ENCODE peak calls at places on chromosomes 2 and 18, in four cellular contexts. D is K562, Q is SK-N-SH, B is A549. U is an unnamed sample.

GRCh38 chr18:23629444-23629946 is 33.2 kb downstream of the ANKRD29 start:
- DNase-seq in D (no peak), Q (no peak), B (peak; percentile 61), U (no peak)

GRCh38 chr2:88059979-88060906 is 4.7 kb upstream of the KRCC1 start:
- DNase-seq in D (peak; percentile 62), B (peak; percentile 70), Q (peak; percentile 71), U (peak; percentile 32)

GRCh38 chr18:657311-657997 is at the start of gene TYMS:
- DNase-seq in Q (peak; percentile 89), D (peak; percentile 91), B (peak; percentile 81), U (peak; percentile 63)

GRCh38 chr2:21757805-21758204 is 634.0 kb downstream of the TDRD15 start:
- DNase-seq in B (no peak), Q (no peak), D (no peak), U (no peak)

GRCh38 chr18:44411971-44412370 is 268.7 kb upstream of the SETBP1 start:
- DNase-seq in Q (no peak), D (no peak), B (no peak), U (no peak)

GRCh38 chr18:21997207-21998143 is 171.9 kb upstream of the GATA6 start:
- DNase-seq in B (peak; percentile 25), Q (peak; percentile 53), D (peak; percentile 65), U (peak; percentile 48)

GRCh38 chr2:43676322-43677050 is at the start of gene C1GALT1C1L:
- DNase-seq in B (peak; percentile 43), D (peak; percentile 69), Q (peak; percentile 93), U (no peak)

GRCh38 chr2:172446524-172447063 is 19.2 kb downstream of the ITGA6 start:
- DNase-seq in Q (no peak), B (no peak), D (no peak), U (no peak)

GRCh38 chr2:192051533-192051932 is 143.2 kb downstream of the TMEFF2 start:
- DNase-seq in Q (no peak), D (no peak), B (no peak), U (no peak)

GRCh38 chr2:115771516-115771915 is 1329.1 kb downstream of the DPP10 start:
- DNase-seq in D (no peak), Q (no peak), B (no peak), U (no peak)

GRCh38 chr2:169676850-169677249 is 17.4 kb downstream of the CFAP210 start:
- DNase-seq in B (no peak), D (no peak), Q (no peak), U (no peak)

GRCh38 chr2:55986700-55987440 is 63.3 kb upstream of the EFEMP1 start:
- DNase-seq in Q (no peak), B (no peak), D (no peak), U (no peak)

GRCh38 chr2:11505652-11506610 is 27.9 kb upstream of the GREB1 start:
- DNase-seq in D (no peak), B (no peak), Q (no peak), U (peak; percentile 15)

GRCh38 chr2:63023444-63023843 is 27.2 kb upstream of the OTX1 start:
- DNase-seq in B (peak; percentile 37), D (peak; percentile 47), Q (peak; percentile 41), U (peak; percentile 54)

GRCh38 chr2:217248312-217248935 is 388.6 kb upstream of the TNP1 start:
- DNase-seq in Q (peak; percentile 74), B (no peak), D (peak; percentile 10), U (no peak)

GRCh38 chr2:229410312-229410711 is 139.2 kb upstream of the PID1 start:
- DNase-seq in B (no peak), Q (no peak), D (no peak), U (no peak)

GRCh38 chr2:188122983-188123382 is 168.7 kb upstream of the GULP1 start:
- DNase-seq in Q (no peak), B (no peak), D (no peak), U (no peak)

DNA sequence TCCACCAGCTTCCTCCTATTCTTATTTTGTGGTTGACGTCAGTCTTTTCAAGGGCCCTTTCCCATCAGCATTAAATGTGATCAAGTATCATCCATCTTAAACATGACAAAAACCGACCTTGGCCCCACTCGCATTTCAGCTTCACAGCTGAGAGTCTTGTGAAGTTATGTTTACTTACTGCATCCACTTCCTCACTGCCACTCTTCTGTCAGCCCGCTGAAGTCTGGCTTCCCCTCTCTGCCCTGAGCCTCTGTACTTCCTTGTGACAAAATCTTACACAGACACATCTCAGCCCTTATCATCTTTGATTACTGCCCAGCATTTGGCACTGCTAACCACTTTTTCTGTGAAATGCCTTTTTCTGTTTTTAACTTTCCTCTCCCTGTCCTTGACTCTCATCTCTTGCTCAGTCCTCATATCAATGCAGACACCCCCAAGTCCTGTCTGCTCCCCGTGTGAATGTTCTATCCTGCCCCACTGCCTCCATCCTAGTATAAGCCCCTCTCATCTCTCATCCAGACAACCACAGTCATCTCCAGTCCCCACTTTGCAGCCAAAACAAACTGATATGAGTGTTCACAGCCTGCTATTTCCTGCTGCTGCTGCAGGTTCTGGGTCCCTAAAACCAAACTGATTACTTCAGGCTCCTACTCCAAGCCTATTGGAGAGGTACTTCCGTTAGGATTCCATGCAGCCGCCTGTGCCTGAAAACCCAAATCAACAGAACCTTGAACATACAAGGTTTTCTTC is 31.4 kb downstream of the FOSL2 start:
- DNase-seq in D (no peak), B (no peak), Q (peak; percentile 44), U (no peak)
- H3K4me2 ChIP-seq in D (no peak overlapping the region), B (no peak overlapping the region), Q (peak overlapping the region; percentile 29), U (no peak overlapping the region)

GRCh38 chr2:66869076-66869475 is 434.2 kb downstream of the MEIS1 start:
- DNase-seq in Q (no peak), D (no peak), B (no peak), U (no peak)
- H3K27ac ChIP-seq in Q (no peak overlapping the region), D (no peak overlapping the region), B (no peak overlapping the region), U (no peak overlapping the region)

GRCh38 chr2:85394976-85395375 is 15.2 kb downstream of the CAPG start:
- DNase-seq in Q (no peak), B (no peak), D (no peak), U (no peak)
- TF ChIP-seq MAX in Q (no peak), B (no peak), D (no peak), U (no peak)

GRCh38 chr2:222813177-222813843 is 47.5 kb upstream of the ACSL3 start:
- DNase-seq in B (no peak), Q (no peak), D (no peak), U (no peak)
- H3K4me2 ChIP-seq in B (peak overlapping the region; percentile 13), Q (no peak overlapping the region), D (no peak overlapping the region), U (no peak overlapping the region)

DNA sequence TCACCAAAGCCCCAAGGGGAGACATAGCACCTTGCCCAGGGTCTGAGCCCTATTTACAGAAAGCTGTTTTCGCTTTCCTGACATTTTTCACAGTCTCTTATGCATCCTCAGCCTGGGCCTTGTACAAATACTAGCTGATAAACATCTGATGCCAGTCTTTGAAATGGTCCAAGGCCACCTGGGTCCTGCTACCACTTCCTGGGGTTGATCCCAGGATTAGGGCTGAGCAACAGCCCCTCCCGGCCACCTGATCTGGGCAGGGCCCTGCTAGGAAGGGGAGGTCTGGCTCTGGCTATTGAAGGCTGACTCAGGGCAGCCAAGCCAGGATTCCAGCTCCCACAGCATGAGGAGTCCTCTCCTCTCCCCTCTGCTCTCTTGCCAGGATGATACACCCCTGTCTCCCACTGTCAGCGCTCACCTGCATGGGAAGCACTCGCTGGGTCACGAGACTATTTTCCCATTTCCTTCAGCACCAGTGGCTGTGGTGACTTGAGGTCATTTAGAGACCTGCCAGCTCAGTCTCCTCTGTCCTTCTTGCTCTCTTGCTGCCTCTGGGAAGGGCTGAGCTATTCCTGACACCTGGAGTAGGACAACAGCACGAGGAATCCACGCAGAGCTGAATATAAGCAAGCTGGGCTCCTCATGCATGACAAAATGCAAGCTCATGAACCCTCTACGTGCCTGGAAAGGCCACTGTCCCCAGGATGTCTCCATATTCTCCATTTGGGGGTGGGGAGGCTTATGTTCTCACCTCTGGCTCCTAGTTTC is 53.0 kb upstream of the LGALSL start:
- DNase-seq in D (no peak), B (no peak), Q (no peak), U (no peak)
- H3K27ac ChIP-seq in D (no peak overlapping the region), B (no peak overlapping the region), Q (no peak overlapping the region), U (no peak overlapping the region)

GRCh38 chr2:197937804-197938203 is 133.4 kb downstream of the PLCL1 start:
- DNase-seq in Q (no peak), D (no peak), B (no peak), U (no peak)

GRCh38 chr2:197934262-197934925 is 130.0 kb downstream of the PLCL1 start:
- DNase-seq in B (no peak), Q (no peak), D (peak; percentile 46), U (no peak)

GRCh38 chr2:197932374-197932773 is 128.0 kb downstream of the PLCL1 start:
- DNase-seq in B (no peak), Q (no peak), D (peak; percentile 28), U (no peak)

GRCh38 chr2:197931661-197932312 is 127.4 kb downstream of the PLCL1 start:
- DNase-seq in B (no peak), Q (no peak), D (no peak), U (no peak)

GRCh38 chr2:197934926-197935274 is 130.5 kb downstream of the PLCL1 start:
- DNase-seq in Q (no peak), D (peak; percentile 47), B (no peak), U (no peak)
- TF ChIP-seq MAX in Q (no peak), D (no peak), B (no peak), U (no peak)

GRCh38 chr2:1586251-1586945 is 157.9 kb downstream of the PXDN start:
- DNase-seq in D (no peak), Q (no peak), B (no peak), U (no peak)
- H3K4me2 ChIP-seq in D (no peak overlapping the region), Q (no peak overlapping the region), B (no peak overlapping the region), U (no peak overlapping the region)

DNA sequence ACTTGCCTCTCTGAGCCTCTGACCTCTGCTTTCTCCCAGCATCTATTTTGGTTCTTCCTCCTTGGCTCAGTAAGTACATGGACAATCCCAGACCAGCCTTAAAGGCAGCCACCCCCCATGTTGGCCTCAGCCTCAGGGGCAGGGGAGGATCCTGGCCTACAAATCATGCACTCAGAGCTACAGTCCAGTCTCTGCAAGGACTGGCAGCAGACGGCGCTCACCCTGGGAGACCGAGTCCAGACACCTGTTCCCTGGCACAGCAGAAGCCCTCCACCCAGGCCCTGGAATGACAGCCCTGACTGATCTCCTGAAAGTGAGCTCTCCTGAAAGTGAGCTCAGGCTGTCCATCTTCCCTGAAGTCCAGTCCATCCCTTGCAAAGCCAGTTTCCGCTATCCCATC is 25.7 kb upstream of the PTPN4 start:
- DNase-seq in B (no peak), D (no peak), Q (no peak), U (no peak)
- H3K27ac ChIP-seq in B (no peak overlapping the region), D (no peak overlapping the region), Q (no peak overlapping the region), U (no peak overlapping the region)

DNA sequence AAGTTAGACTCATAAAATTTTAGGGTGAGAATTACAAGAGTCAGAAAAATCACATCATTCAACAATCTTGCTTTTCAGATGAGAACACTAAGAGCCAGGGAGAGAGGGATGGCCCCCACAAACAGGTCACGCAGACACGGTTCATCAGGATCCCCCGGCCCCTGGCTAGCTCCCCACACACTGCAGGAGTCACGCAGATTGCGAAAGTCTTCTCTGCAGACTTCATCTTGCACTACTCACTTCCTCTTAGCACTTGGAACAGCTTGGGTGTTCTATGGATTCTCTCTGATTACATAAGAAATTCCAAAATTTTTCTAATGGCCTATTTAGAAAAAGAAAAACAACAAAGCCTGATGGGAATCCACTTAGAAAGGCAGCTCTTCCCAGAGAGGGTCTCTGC is 21.6 kb upstream of the SULT1C2 start:
- DNase-seq in D (no peak), Q (no peak), B (no peak), U (no peak)
- TF ChIP-seq MAX in D (no peak), Q (no peak), B (no peak), U (no peak)

GRCh38 chr18:12236141-12236540 is 18.0 kb upstream of the CIDEA start:
- DNase-seq in Q (no peak), B (no peak), D (no peak), U (no peak)
- H3K4me2 ChIP-seq in Q (no peak overlapping the region), B (no peak overlapping the region), D (no peak overlapping the region), U (no peak overlapping the region)